ENCODE peak calls at places on chromosomes 7 and 10, in six cellular contexts. X, C, L, R, K and E are unnamed samples.

GRCh38 chr10:86585726-86586048 is 64.1 kb upstream of the WAPL start:
- ATAC-seq in X (no peak), C (no peak), L (no peak), R (no peak), K (no peak), E (peak; percentile 18)

GRCh38 chr10:85926986-85927385 is 439.6 kb downstream of the GRID1 start:
- ATAC-seq in X (no peak), C (no peak), L (no peak), R (no peak), K (no peak), E (no peak)

GRCh38 chr10:50968386-50969091 is 83.1 kb upstream of the A1CF start:
- ATAC-seq in X (no peak), C (no peak), L (no peak), R (no peak), K (no peak), E (no peak)

GRCh38 chr7:125424721-125425120 is 495.1 kb upstream of the POT1 start:
- ATAC-seq in X (no peak), C (no peak), L (no peak), R (no peak), K (no peak), E (no peak)

GRCh38 chr7:80699656-80700318 is 61.3 kb downstream of the CD36 start:
- ATAC-seq in X (peak; percentile 90), C (no peak), L (peak; percentile 64), R (no peak), K (no peak), E (no peak)

GRCh38 chr7:77903597-77903996 is 105.0 kb downstream of the PHTF2 start:
- ATAC-seq in X (peak; percentile 67), C (peak; percentile 54), L (no peak), R (no peak), K (no peak), E (peak; percentile 60)

GRCh38 chr7:34837826-34838225 is 179.8 kb downstream of the NPSR1 start:
- ATAC-seq in X (no peak), C (no peak), L (no peak), R (no peak), K (no peak), E (no peak)

GRCh38 chr7:99004216-99004615 is 125.9 kb downstream of the TRRAP start:
- ATAC-seq in X (peak; percentile 74), C (no peak), L (no peak), R (no peak), K (no peak), E (no peak)

GRCh38 chr10:48594799-48595198 is 10.1 kb downstream of the ARHGAP22 start:
- ATAC-seq in X (no peak), C (no peak), L (no peak), R (no peak), K (no peak), E (no peak)

GRCh38 chr10:88941026-88941425 is 11.5 kb downstream of the ACTA2 start:
- ATAC-seq in X (no peak), C (no peak), L (no peak), R (no peak), K (no peak), E (no peak)

GRCh38 chr7:51325937-51326336 is 9.3 kb upstream of the COBL start:
- ATAC-seq in X (no peak), C (no peak), L (no peak), R (no peak), K (no peak), E (no peak)

GRCh38 chr7:154767821-154768415 is 235.0 kb downstream of the PAXIP1 start:
- ATAC-seq in X (no peak), C (no peak), L (no peak), R (no peak), K (no peak), E (no peak)

GRCh38 chr7:155806096-155806871 is 6.0 kb downstream of the SHH start:
- ATAC-seq in X (no peak), C (no peak), L (no peak), R (no peak), K (no peak), E (no peak)

GRCh38 chr10:50658165-50658564 is 34.4 kb upstream of the SGMS1 start:
- ATAC-seq in X (peak; percentile 19), C (no peak), L (no peak), R (no peak), K (no peak), E (no peak)